ENCODE peak calls at places on chromosomes 6 and 20, in six cellular contexts. C, P, R, T, V and H are unnamed samples.

GRCh38 chr20:64037498-64038213 is 1.7 kb downstream of the C20orf204 start:
- DNase-seq in P (no peak), R (no peak), T (no peak), C (no peak), V (peak; percentile 54), H (peak; percentile 85)

GRCh38 chr6:33978593-33979150 is 167.2 kb downstream of the GRM4 start:
- DNase-seq in R (no peak), T (no peak), P (no peak), V (no peak), C (no peak), H (no peak)

GRCh38 chr6:151239603-151240035 is at the start of gene AKAP12:
- DNase-seq in T (peak; percentile 89), C (no peak), P (peak; percentile 78), R (peak; percentile 69), V (no peak), H (peak; percentile 60)

GRCh38 chr6:41100871-41101287 is 28.1 kb downstream of the NFYA start:
- DNase-seq in R (peak; percentile 15), T (no peak), C (no peak), V (no peak), P (peak; percentile 87), H (peak; percentile 76)

GRCh38 chr20:8946036-8946926 is 122.6 kb upstream of the PLCB4 start:
- DNase-seq in R (no peak), T (no peak), C (no peak), V (no peak), P (no peak), H (no peak)

GRCh38 chr20:25036331-25036936 is 21.5 kb downstream of the ACSS1 start:
- DNase-seq in C (no peak), T (no peak), P (no peak), V (no peak), R (no peak), H (no peak)

GRCh38 chr6:137013738-137014602 is 30.8 kb downstream of the IL20RA start:
- DNase-seq in R (peak; percentile 20), T (no peak), V (peak; percentile 19), P (no peak), C (no peak), H (no peak)

GRCh38 chr6:150924808-150925654 is 59.5 kb downstream of the MTHFD1L start:
- DNase-seq in C (no peak), P (no peak), R (no peak), T (no peak), V (no peak), H (no peak)

GRCh38 chr20:9241232-9241692 is 172.4 kb downstream of the PLCB4 start:
- DNase-seq in C (no peak), V (no peak), R (no peak), P (no peak), T (no peak), H (no peak)

GRCh38 chr20:14568225-14568624 is 230.8 kb upstream of the FLRT3 start:
- DNase-seq in C (no peak), V (no peak), R (no peak), T (no peak), P (no peak), H (no peak)

DNA sequence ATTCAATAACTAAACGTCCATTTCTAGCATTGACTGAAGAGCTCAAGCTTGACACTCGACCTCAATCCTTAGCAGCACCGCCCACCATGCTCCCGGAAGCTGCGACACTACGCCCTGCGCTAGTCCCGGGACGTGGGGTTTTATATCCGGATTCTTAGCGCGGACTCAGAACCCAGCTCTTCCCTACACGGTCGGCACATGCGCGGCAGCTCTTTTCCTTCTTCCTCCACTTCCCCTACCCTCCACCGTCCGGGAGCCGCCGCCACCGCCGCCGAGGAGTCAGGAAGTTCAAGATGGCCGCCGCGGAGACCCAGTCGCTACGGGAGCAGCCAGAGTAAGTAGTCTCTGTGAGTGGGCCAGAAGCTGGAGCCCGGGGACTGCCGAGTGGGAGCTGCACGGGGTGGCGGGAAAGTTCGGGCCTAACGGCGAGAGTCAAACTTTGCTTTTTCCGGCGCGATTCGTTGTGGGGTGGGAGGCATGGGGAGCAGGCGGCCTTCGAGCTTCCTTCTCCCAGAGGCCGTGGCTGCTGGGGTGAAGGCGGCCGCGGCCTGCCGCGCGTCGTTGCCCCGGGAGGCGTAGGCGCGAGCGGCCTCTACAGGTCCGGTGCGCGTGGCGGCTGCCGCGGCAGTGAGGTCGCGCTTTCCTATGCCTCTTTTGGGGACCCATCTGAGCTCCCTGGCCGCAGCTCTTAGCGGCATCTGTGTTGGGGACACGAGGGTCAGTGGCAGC is 57.6 kb downstream of the FAM217A start:
- DNase-seq in T (peak; percentile 98), R (peak; percentile 94), P (peak; percentile 91), V (peak; percentile 88), C (peak; percentile 96), H (peak; percentile 96)
- TF ChIP-seq EP300 in T (no peak), R (no peak), P (no peak), V (peak; percentile 26), C (no peak), H (no peak)

DNA sequence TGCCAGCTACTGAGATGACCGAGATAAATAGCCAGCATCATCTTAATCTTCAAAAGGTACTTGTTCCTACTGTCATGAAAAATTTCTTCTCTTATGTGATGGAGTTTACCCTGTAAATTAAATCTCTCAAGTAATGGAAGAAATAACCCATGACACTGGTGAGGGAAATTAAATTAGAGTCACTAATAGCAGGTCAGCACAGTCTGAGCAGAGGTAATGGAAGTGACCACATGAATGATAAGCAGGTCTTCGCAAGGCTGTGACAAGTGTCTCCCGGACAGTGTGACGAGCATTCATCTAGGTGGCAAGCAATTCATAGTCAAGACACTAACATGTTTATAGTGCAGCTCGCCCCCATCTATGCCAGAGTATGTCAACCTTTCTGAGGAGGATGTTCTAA is 249.2 kb downstream of the FRK start:
- DNase-seq in P (no peak), T (no peak), V (no peak), C (no peak), R (no peak), H (no peak)
- H3K36me3 ChIP-seq in P (no peaks in the 10 kb centered on the region), T (no peaks in the 10 kb centered on the region), V (no peaks in the 10 kb centered on the region), C (no peaks in the 10 kb centered on the region), R (no peaks in the 10 kb centered on the region), H (no peaks in the 10 kb centered on the region)

GRCh38 chr20:53827996-53828672 is 234.5 kb upstream of the ZNF217 start:
- DNase-seq in V (no peak), C (no peak), R (peak; percentile 41), P (no peak), T (peak; percentile 73), H (no peak)
- TF ChIP-seq EP300 in V (no peak), C (no peak), R (no peak), P (no peak), T (peak; percentile 56), H (no peak)

GRCh38 chr6:115783402-115784061 is 277.2 kb downstream of the FRK start:
- DNase-seq in T (no peak), V (no peak), P (no peak), C (peak; percentile 60), R (no peak), H (no peak)

DNA sequence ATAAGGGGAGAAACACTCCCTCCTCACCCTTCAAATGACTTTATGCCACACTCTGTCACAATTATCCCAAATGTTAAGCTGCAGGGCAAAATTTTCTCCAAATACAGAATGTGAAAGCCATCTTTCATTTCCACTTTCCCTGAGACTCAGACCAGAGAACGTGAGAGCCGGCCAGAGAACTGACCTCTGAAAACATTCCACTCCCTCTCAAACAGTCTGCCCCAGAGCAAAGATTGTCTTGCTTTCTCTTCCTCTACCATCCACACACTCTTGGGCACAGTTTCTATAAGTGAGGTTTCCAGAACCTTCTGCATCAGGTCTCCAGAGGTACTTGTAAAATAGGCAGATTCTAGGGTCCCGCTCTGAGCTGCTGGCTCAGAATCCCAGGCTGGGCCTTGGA is 278.1 kb downstream of the FRK start:
- DNase-seq in V (no peak), C (no peak), R (no peak), P (no peak), T (no peak), H (no peak)
- H3K36me3 ChIP-seq in V (no peaks in the 10 kb centered on the region), C (no peaks in the 10 kb centered on the region), R (no peaks in the 10 kb centered on the region), P (no peaks in the 10 kb centered on the region), T (no peaks in the 10 kb centered on the region), H (no peaks in the 10 kb centered on the region)

GRCh38 chr6:105075210-105075609 is 104.6 kb downstream of the POPDC3 start:
- DNase-seq in P (no peak), V (no peak), C (no peak), T (no peak), R (no peak), H (no peak)
- TF ChIP-seq EP300 in P (no peak), V (no peak), C (no peak), T (no peak), R (no peak), H (no peak)

DNA sequence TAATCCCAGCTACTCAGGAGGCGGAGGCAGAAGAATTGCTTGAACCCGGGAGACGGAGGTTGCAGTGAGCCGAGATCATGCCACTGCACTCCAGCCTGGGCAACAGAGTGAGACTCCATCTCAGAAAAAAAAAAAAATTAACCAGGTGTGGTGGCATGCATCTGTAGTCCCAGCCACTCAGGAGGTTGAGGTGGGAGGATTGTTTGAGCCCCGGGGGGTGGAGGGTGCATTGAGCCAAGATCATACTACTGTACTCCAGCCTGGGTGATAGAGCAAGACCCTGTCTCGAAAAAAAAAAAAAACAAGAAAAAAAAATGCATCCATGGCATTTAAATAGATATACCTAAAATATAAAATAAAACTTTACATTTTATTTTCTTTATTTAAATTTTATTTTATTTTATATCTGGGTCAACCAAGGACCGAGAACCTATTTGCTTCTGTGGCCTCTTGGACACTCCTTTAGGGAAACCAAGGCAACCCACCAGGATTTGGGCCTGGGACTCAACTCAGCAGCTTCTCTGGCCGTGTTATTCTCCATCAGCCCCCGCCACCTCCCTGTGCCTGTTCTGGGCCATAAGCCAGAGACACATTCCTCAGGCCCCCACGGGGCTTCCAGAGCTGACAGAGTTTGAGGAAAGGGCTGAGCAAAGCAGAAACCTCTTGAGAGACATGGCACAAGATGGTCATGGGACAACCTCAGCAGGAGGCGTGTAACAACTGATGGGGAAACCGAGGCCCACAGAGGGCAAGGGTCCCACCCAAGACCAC is 6.2 kb downstream of the SNTA1 start:
- DNase-seq in P (no peak), T (no peak), C (no peak), R (peak; percentile 51), V (no peak), H (no peak)
- H3K36me3 ChIP-seq in P (no peaks in the 10 kb centered on the region), T (no peaks in the 10 kb centered on the region), C (peaks cover 9% of the 10 kb centered on the region), R (no peaks in the 10 kb centered on the region), V (peaks cover 37% of the 10 kb centered on the region), H (no peaks in the 10 kb centered on the region)